ENCODE peak calls at places on chromosomes 4 and X, in seven cellular contexts. One of them, this sample, is unnamed.

GRCh38 chrX:30620980-30621716 is 32.1 kb upstream of the GK start:
- DNase-seq in activated naive CD8-positive, alpha-beta T cell treated with anti-CD3 and anti-CD28 coated beads, Interleukin-2, amount 50 U/mL, for 24 hours: no peak
- DNase-seq in NCI-H1092 treated with DMSO at 0.1 percent for 48 hours: no peak
- DNase-seq in ELR: peak; percentile 79
- DNase-seq in AG09319: peak; percentile 48
- DNase-seq in choroid plexus epithelial cell: peak; percentile 92
- DNase-seq in tibial artery: peak; percentile 51
- DNase-seq in this sample: no peak

GRCh38 chr4:991451-992296 is 1.5 kb downstream of the SLC26A1 start:
- DNase-seq in ELR: no peak
- DNase-seq in choroid plexus epithelial cell: no peak
- DNase-seq in AG09319: no peak
- DNase-seq in NCI-H1092 treated with DMSO at 0.1 percent for 48 hours: no peak
- DNase-seq in tibial artery: no peak
- DNase-seq in activated naive CD8-positive, alpha-beta T cell treated with anti-CD3 and anti-CD28 coated beads, Interleukin-2, amount 50 U/mL, for 24 hours: no peak
- DNase-seq in this sample: no peak

GRCh38 chrX:349196-349595 is 30.6 kb upstream of the GTPBP6 start:
- DNase-seq in ELR: no peak
- DNase-seq in NCI-H1092 treated with DMSO at 0.1 percent for 48 hours: no peak
- DNase-seq in AG09319: no peak
- DNase-seq in tibial artery: no peak
- DNase-seq in choroid plexus epithelial cell: no peak
- DNase-seq in activated naive CD8-positive, alpha-beta T cell treated with anti-CD3 and anti-CD28 coated beads, Interleukin-2, amount 50 U/mL, for 24 hours: no peak
- DNase-seq in this sample: no peak

GRCh38 chr4:41213563-41214157 is 682 bp downstream of the APBB2 start:
- DNase-seq in AG09319: no peak
- DNase-seq in NCI-H1092 treated with DMSO at 0.1 percent for 48 hours: peak; percentile 51
- DNase-seq in tibial artery: no peak
- DNase-seq in choroid plexus epithelial cell: no peak
- DNase-seq in activated naive CD8-positive, alpha-beta T cell treated with anti-CD3 and anti-CD28 coated beads, Interleukin-2, amount 50 U/mL, for 24 hours: no peak
- DNase-seq in ELR: peak; percentile 42
- DNase-seq in this sample: peak; percentile 39

GRCh38 chr4:85787133-85787532 is 312.2 kb downstream of the ARHGAP24 start:
- DNase-seq in ELR: peak; percentile 90
- DNase-seq in choroid plexus epithelial cell: peak; percentile 94
- DNase-seq in activated naive CD8-positive, alpha-beta T cell treated with anti-CD3 and anti-CD28 coated beads, Interleukin-2, amount 50 U/mL, for 24 hours: no peak
- DNase-seq in AG09319: no peak
- DNase-seq in tibial artery: no peak
- DNase-seq in NCI-H1092 treated with DMSO at 0.1 percent for 48 hours: no peak
- DNase-seq in this sample: no peak

GRCh38 chrX:24703185-24703494 is 9.4 kb downstream of the POLA1 start:
- DNase-seq in NCI-H1092 treated with DMSO at 0.1 percent for 48 hours: no peak
- DNase-seq in tibial artery: no peak
- DNase-seq in activated naive CD8-positive, alpha-beta T cell treated with anti-CD3 and anti-CD28 coated beads, Interleukin-2, amount 50 U/mL, for 24 hours: no peak
- DNase-seq in choroid plexus epithelial cell: no peak
- DNase-seq in ELR: no peak
- DNase-seq in AG09319: no peak
- DNase-seq in this sample: no peak

GRCh38 chr4:46432923-46433322 is 43.0 kb upstream of the GABRA2 start:
- DNase-seq in ELR: no peak
- DNase-seq in choroid plexus epithelial cell: peak; percentile 71
- DNase-seq in tibial artery: no peak
- DNase-seq in NCI-H1092 treated with DMSO at 0.1 percent for 48 hours: no peak
- DNase-seq in AG09319: no peak
- DNase-seq in activated naive CD8-positive, alpha-beta T cell treated with anti-CD3 and anti-CD28 coated beads, Interleukin-2, amount 50 U/mL, for 24 hours: no peak
- DNase-seq in this sample: no peak

GRCh38 chrX:72308566-72309296 is 3.0 kb upstream of the CITED1 start:
- DNase-seq in NCI-H1092 treated with DMSO at 0.1 percent for 48 hours: peak; percentile 74
- DNase-seq in choroid plexus epithelial cell: peak; percentile 73
- DNase-seq in ELR: peak; percentile 65
- DNase-seq in AG09319: no peak
- DNase-seq in activated naive CD8-positive, alpha-beta T cell treated with anti-CD3 and anti-CD28 coated beads, Interleukin-2, amount 50 U/mL, for 24 hours: peak; percentile 23
- DNase-seq in tibial artery: peak; percentile 40
- DNase-seq in this sample: no peak

GRCh38 chr4:151038452-151039157 is 23.5 kb upstream of the LRBA start:
- DNase-seq in tibial artery: no peak
- DNase-seq in AG09319: no peak
- DNase-seq in choroid plexus epithelial cell: no peak
- DNase-seq in NCI-H1092 treated with DMSO at 0.1 percent for 48 hours: no peak
- DNase-seq in activated naive CD8-positive, alpha-beta T cell treated with anti-CD3 and anti-CD28 coated beads, Interleukin-2, amount 50 U/mL, for 24 hours: no peak
- DNase-seq in ELR: no peak
- DNase-seq in this sample: no peak

GRCh38 chr4:113744667-113745241 is 16.8 kb downstream of the CAMK2D start:
- DNase-seq in activated naive CD8-positive, alpha-beta T cell treated with anti-CD3 and anti-CD28 coated beads, Interleukin-2, amount 50 U/mL, for 24 hours: no peak
- DNase-seq in AG09319: no peak
- DNase-seq in choroid plexus epithelial cell: no peak
- DNase-seq in ELR: no peak
- DNase-seq in NCI-H1092 treated with DMSO at 0.1 percent for 48 hours: no peak
- DNase-seq in tibial artery: no peak
- DNase-seq in this sample: no peak

This sample was measured in progenitor cell of endocrine pancreas.